ENCODE peak calls at places on chromosomes 12 and 14, in nine cellular contexts. Y, R, J, X, U, Z, O, G and S are unnamed samples. For H3K27me3, the result is how much of the 10 kb centered on the place peaks cover.

GRCh38 chr12:14275111-14275510 is 90.4 kb upstream of the ATF7IP start:
- DNase-seq in X (no peak), R (no peak), J (no peak), G (no peak), O (no peak), U (no peak), Y (no peak), Z (no peak), S (no peak)

GRCh38 chr12:56188116-56188785 is 1.0 kb downstream of the SMARCC2 start:
- DNase-seq in O (no peak), R (no peak), X (no peak), G (no peak), Y (no peak), J (no peak), U (no peak), Z (peak), S (no peak)

GRCh38 chr12:53423597-53423996 is at the start of gene AMHR2:
- DNase-seq in U (no peak), J (no peak), Y (no peak), R (no peak), O (no peak), G (no peak), X (no peak), Z (no peak), S (peak)

GRCh38 chr14:22551597-22551982 is 37.4 kb downstream of the DAD1 start:
- DNase-seq in R (no peak), Z (no peak), G (no peak), X (no peak), U (no peak), Y (no peak), O (no peak), J (no peak), S (no peak)

GRCh38 chr12:108342985-108343384 is 3.9 kb upstream of the CMKLR1 start:
- DNase-seq in J (no peak), Y (no peak), R (no peak), X (no peak), G (no peak), O (no peak), Z (no peak), U (no peak), S (peak)

GRCh38 chr14:75487155-75487671 is 35.1 kb upstream of the BATF start:
- DNase-seq in U (no peak), J (no peak), X (no peak), G (no peak), R (no peak), Y (no peak), O (no peak), Z (no peak), S (no peak)

GRCh38 chr12:94143444-94143843 is 4.9 kb upstream of the PLXNC1 start:
- DNase-seq in R (no peak), G (no peak), J (no peak), U (no peak), O (no peak), Z (no peak), X (no peak), Y (no peak), S (no peak)

GRCh38 chr12:67651380-67651695 is 2.8 kb downstream of the DYRK2 start:
- DNase-seq in O (no peak), X (no peak), Z (no peak), Y (peak), R (peak), G (peak), J (no peak), U (no peak), S (no peak)

GRCh38 chr12:12714276-12715001 is 2.7 kb upstream of the CDKN1B start:
- DNase-seq in R (peak), U (peak), G (peak), O (peak), X (no peak), J (no peak), Y (peak), Z (no peak), S (no peak)

GRCh38 chr12:54956818-54957641 is 27.5 kb downstream of the TESPA1 start:
- DNase-seq in O (no peak), Z (no peak), G (no peak), X (no peak), U (no peak), Y (no peak), R (no peak), J (no peak), S (no peak)

GRCh38 chr14:65791551-65791981 is 379.0 kb downstream of the FUT8 start:
- DNase-seq in Z (no peak), U (no peak), R (no peak), Y (peak), X (no peak), G (no peak), O (no peak), J (no peak), S (no peak)

GRCh38 chr14:89351364-89351957 is 65.6 kb downstream of the FOXN3 start:
- DNase-seq in X (no peak), O (peak), J (no peak), R (no peak), Z (no peak), Y (peak), U (no peak), G (no peak), S (no peak)

GRCh38 chr14:90819734-90820393 is 3.6 kb upstream of the TTC7B start:
- DNase-seq in Z (no peak), O (no peak), X (no peak), G (no peak), Y (no peak), J (no peak), U (no peak), R (no peak), S (no peak)

GRCh38 chr14:104557766-104558165 is 21.8 kb upstream of the C14orf180 start:
- DNase-seq in X (peak), Y (no peak), R (no peak), U (no peak), O (peak), G (no peak), Z (no peak), J (peak), S (no peak)

GRCh38 chr12:132940071-132940719 is 15.9 kb downstream of the ZNF605 start:
- DNase-seq in Y (no peak), O (no peak), R (no peak), G (no peak), J (no peak), U (no peak), X (no peak), Z (no peak), S (peak)

GRCh38 chr14:90547968-90548367 is 151.1 kb downstream of the CALM1 start:
- DNase-seq in Y (no peak), R (no peak), J (no peak), X (no peak), U (no peak), O (peak), G (no peak), Z (no peak), S (no peak)

GRCh38 chr14:29321646-29322045 is 555.1 kb downstream of the FOXG1 start:
- DNase-seq in O (no peak), U (no peak), G (no peak), J (no peak), R (no peak), X (no peak), Z (no peak), Y (peak), S (no peak)

GRCh38 chr12:124391340-124392261 is 96.7 kb downstream of the RFLNA start:
- DNase-seq in J (no peak), G (peak), R (no peak), O (peak), U (no peak), Z (no peak), X (peak), Y (peak), S (peak)

GRCh38 chr14:57560681-57561080 is 67.0 kb upstream of the CCDC198 start:
- DNase-seq in Y (no peak), U (no peak), X (no peak), R (no peak), J (no peak), Z (no peak), G (no peak), O (no peak), S (no peak)

GRCh38 chr12:26737487-26738030 is 95.4 kb downstream of the ITPR2 start:
- DNase-seq in J (no peak), X (no peak), G (no peak), Y (no peak), U (no peak), Z (no peak), O (no peak), R (no peak), S (no peak)

GRCh38 chr12:31929140-31929526 is 30.1 kb upstream of the RESF1 start:
- DNase-seq in G (no peak), R (no peak), O (no peak), U (no peak), J (no peak), Z (no peak), X (no peak), Y (no peak), S (no peak)

GRCh38 chr12:11771895-11772502 is 122.5 kb downstream of the ETV6 start:
- DNase-seq in Y (peak), Z (no peak), J (no peak), G (no peak), U (no peak), R (no peak), O (no peak), X (no peak), S (no peak)

GRCh38 chr12:70283232-70283631 is 40.0 kb downstream of the CNOT2 start:
- DNase-seq in U (no peak), G (no peak), R (no peak), O (no peak), J (no peak), Z (no peak), X (no peak), Y (no peak), S (no peak)

GRCh38 chr12:114933428-114934160 is 249.6 kb upstream of the TBX3 start:
- DNase-seq in J (no peak), X (no peak), U (peak), R (no peak), G (no peak), O (no peak), Z (no peak), Y (peak), S (no peak)

GRCh38 chr12:132204822-132205270 is 60.6 kb downstream of the NOC4L start:
- DNase-seq in O (no peak), U (no peak), G (no peak), R (no peak), J (no peak), Y (no peak), Z (no peak), X (peak), S (no peak)

GRCh38 chr12:111404362-111405148 is 1.2 kb upstream of the SH2B3 start:
- DNase-seq in U (peak), Z (no peak), O (peak), Y (no peak), R (peak), G (no peak), J (no peak), X (no peak), S (peak)

GRCh38 chr14:39266871-39267591 is 33.3 kb downstream of the MIA2 start:
- DNase-seq in X (peak), Z (peak), R (peak), O (peak), Y (peak), U (peak), G (peak), J (peak), S (peak)

GRCh38 chr14:29282169-29282568 is 515.6 kb downstream of the FOXG1 start:
- DNase-seq in R (no peak), Y (peak), U (no peak), G (no peak), O (no peak), Z (no peak), X (no peak), J (no peak), S (no peak)

GRCh38 chr14:93527076-93527692 is 96.4 kb downstream of the UNC79 start:
- DNase-seq in O (no peak), Z (no peak), J (no peak), Y (no peak), G (no peak), R (no peak), U (no peak), X (no peak), S (no peak)

GRCh38 chr12:2011641-2012607 is 7.7 kb upstream of the DCP1B start:
- DNase-seq in Z (no peak), O (no peak), J (no peak), G (no peak), Y (peak), U (no peak), X (no peak), R (no peak), S (no peak)

GRCh38 chr14:33564774-33565630 is 385.9 kb downstream of the EGLN3 start:
- DNase-seq in U (no peak), J (no peak), G (no peak), Z (no peak), Y (peak), R (no peak), O (no peak), X (no peak), S (no peak)

GRCh38 chr12:57086951-57087688 is 1.8 kb upstream of the NAB2 start:
- DNase-seq in R (peak), U (peak), X (peak), Z (peak), G (peak), J (peak), Y (peak), O (peak), S (peak)

GRCh38 chr12:47222592-47222959 is 142.8 kb upstream of the AMIGO2 start:
- DNase-seq in X (no peak), O (no peak), Y (no peak), R (no peak), Z (no peak), G (no peak), U (no peak), J (no peak), S (no peak)
- H3K4me3 ChIP-seq in X (no peak), O (no peak), Y (no peak), R (peak), Z (no peak), G (no peak), U (no peak), J (no peak), S (no peak)

DNA sequence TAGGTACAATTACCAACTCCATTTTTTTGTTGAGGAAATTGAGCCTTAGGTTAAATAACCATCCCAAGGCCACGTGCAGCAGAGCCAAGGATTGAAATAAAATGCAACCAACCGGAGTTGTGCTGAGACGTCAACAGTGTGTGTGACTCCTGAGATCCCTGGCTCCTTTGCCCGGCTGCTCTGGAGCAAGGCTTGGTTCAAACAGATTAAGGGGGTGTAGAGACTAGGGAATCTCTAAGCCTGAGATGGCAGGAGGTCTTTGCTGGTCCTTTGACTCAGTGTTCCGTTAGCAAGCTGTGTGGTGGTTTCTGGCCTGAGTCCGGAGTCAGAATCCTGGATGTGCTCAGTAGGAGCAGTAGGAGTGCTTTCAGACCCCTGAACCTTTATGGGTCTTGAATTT is 1.4 kb upstream of the SLC8A3 start:
- DNase-seq in J (no peak), X (no peak), O (no peak), Z (no peak), R (no peak), U (no peak), G (no peak), Y (no peak), S (no peak)
- H3K27me3 ChIP-seq in J (under half), X (half or more), O (under half), Z (under half), R (under half), U (under half), G (under half), Y (under half), S (under half)

GRCh38 chr14:97379091-97379531 is 581.9 kb downstream of the VRK1 start:
- DNase-seq in X (no peak), J (no peak), U (no peak), O (no peak), Z (no peak), G (no peak), R (no peak), Y (no peak), S (no peak)

GRCh38 chr14:97382616-97383226 is 585.5 kb downstream of the VRK1 start:
- DNase-seq in O (no peak), J (no peak), U (no peak), G (no peak), X (no peak), Y (no peak), R (no peak), Z (no peak), S (no peak)

GRCh38 chr14:97377550-97377949 is 580.4 kb downstream of the VRK1 start:
- DNase-seq in X (no peak), G (no peak), Z (no peak), U (no peak), R (no peak), J (no peak), Y (no peak), O (no peak), S (no peak)

GRCh38 chr14:97381309-97381708 is 584.1 kb downstream of the VRK1 start:
- DNase-seq in U (no peak), Y (no peak), Z (no peak), G (no peak), R (no peak), O (no peak), J (no peak), X (no peak), S (no peak)

DNA sequence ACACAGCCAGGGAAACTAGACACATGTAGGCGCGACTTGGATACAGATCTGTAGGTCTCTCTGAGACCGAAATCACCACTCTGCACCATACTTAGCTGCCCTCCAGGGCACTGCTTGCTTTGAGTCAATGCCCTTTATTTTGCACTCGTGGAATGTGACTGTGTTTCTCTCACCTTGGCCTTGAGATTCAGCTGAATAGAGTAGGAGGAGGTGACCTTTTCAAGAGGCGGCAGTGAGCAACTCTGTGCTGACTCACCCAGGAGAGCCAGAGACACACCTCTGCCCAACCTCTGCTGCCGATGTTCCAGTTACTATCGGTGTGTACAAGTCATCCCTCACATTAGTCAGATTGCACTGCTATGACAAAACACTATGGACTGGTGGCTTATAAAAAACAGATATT is 583.4 kb downstream of the VRK1 start:
- DNase-seq in U (no peak), J (no peak), Y (no peak), Z (no peak), G (no peak), O (no peak), R (no peak), X (no peak), S (no peak)
- H3K27ac ChIP-seq in U (no peak), J (no peak), Y (no peak), Z (no peak), G (no peak), O (no peak), R (no peak), X (no peak), S (no peak)

GRCh38 chr12:122721057-122721545 is 4.5 kb upstream of the HCAR3 start:
- DNase-seq in Z (no peak), G (no peak), O (no peak), J (no peak), R (no peak), X (no peak), Y (no peak), U (no peak), S (no peak)
- H3K4me3 ChIP-seq in Z (no peak), G (no peak), O (no peak), J (no peak), R (no peak), X (no peak), Y (no peak), U (no peak), S (no peak)

GRCh38 chr12:4802841-4803240 is 82.6 kb downstream of the GALNT8 start:
- DNase-seq in G (no peak), Z (no peak), J (no peak), U (no peak), O (no peak), Y (no peak), R (no peak), X (no peak), S (no peak)
- H3K27me3 ChIP-seq in G (under half), Z (under half), J (under half), U (under half), O (under half), Y (under half), R (under half), X (under half), S (under half)

DNA sequence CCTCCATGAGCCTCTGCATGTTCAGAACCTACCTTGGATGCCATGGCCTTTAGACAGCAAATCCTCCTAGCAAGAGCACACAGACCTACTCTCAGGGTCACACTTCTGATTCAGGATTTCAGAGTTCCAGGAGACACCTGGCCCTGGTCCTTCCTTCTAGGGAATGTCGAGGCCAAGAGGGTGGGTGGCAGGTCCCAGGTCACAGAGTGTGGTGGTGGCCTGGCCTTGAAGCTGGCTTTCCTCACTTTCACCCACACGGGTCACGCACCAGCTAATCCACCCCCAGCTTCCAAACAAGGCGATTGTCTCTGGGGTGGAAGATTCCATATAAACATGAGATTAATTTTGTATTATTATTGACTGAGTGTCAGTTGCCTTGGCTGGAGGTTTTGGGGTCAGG is 328.3 kb upstream of the RTL1 start:
- DNase-seq in X (no peak), U (peak), O (no peak), J (no peak), G (no peak), Y (no peak), Z (no peak), R (no peak), S (no peak)
- H3K27ac ChIP-seq in X (no peak), U (no peak), O (no peak), J (no peak), G (no peak), Y (no peak), Z (no peak), R (no peak), S (no peak)

GRCh38 chr12:130787445-130788410 is 51.3 kb downstream of the STX2 start:
- DNase-seq in J (no peak), O (no peak), Z (peak), G (no peak), U (no peak), X (no peak), Y (peak), R (no peak), S (no peak)
- H3K4me3 ChIP-seq in J (no peak), O (no peak), Z (no peak), G (no peak), U (no peak), X (no peak), Y (no peak), R (no peak), S (no peak)